ENCODE peak calls at places on chromosome 2, in seven cellular contexts. One of them, this sample, is unnamed.

GRCh38 chr2:28970464-28971160 is 10.5 kb upstream of the TOGARAM2 start:
- DNase-seq in non-pigmented ciliary epithelial cell: no peak
- DNase-seq in mucosa of descending colon: no peak
- DNase-seq in AG20443: no peak
- DNase-seq in posterior cingulate gyrus: no peak
- DNase-seq in M059J: no peak
- DNase-seq in EH: no peak
- DNase-seq in this sample: no peak

GRCh38 chr2:222982010-222982908 is 69.7 kb upstream of the KCNE4 start:
- DNase-seq in non-pigmented ciliary epithelial cell: no peak
- DNase-seq in mucosa of descending colon: no peak
- DNase-seq in AG20443: peak
- DNase-seq in posterior cingulate gyrus: peak
- DNase-seq in M059J: peak
- DNase-seq in EH: peak
- DNase-seq in this sample: peak

GRCh38 chr2:242012956-242013764 is 143.6 kb downstream of the RTP5 start:
- DNase-seq in non-pigmented ciliary epithelial cell: no peak
- DNase-seq in mucosa of descending colon: no peak
- DNase-seq in AG20443: no peak
- DNase-seq in posterior cingulate gyrus: no peak
- DNase-seq in M059J: no peak
- DNase-seq in EH: no peak
- DNase-seq in this sample: no peak

GRCh38 chr2:163665817-163666216 is 70.0 kb downstream of the FIGN start:
- DNase-seq in non-pigmented ciliary epithelial cell: no peak
- DNase-seq in mucosa of descending colon: no peak
- DNase-seq in AG20443: no peak
- DNase-seq in posterior cingulate gyrus: no peak
- DNase-seq in M059J: peak
- DNase-seq in EH: peak
- DNase-seq in this sample: no peak

GRCh38 chr2:23722255-23722654 is 204.7 kb downstream of the ATAD2B start:
- DNase-seq in non-pigmented ciliary epithelial cell: no peak
- DNase-seq in mucosa of descending colon: no peak
- DNase-seq in AG20443: no peak
- DNase-seq in posterior cingulate gyrus: no peak
- DNase-seq in M059J: no peak
- DNase-seq in EH: no peak
- DNase-seq in this sample: no peak

GRCh38 chr2:234691968-234692955 is 195.4 kb upstream of the ARL4C start:
- DNase-seq in non-pigmented ciliary epithelial cell: no peak
- DNase-seq in mucosa of descending colon: no peak
- DNase-seq in AG20443: no peak
- DNase-seq in posterior cingulate gyrus: no peak
- DNase-seq in M059J: peak
- DNase-seq in EH: no peak
- DNase-seq in this sample: no peak

GRCh38 chr2:209600257-209601180 is 171.1 kb upstream of the UNC80 start:
- DNase-seq in non-pigmented ciliary epithelial cell: no peak
- DNase-seq in mucosa of descending colon: no peak
- DNase-seq in AG20443: no peak
- DNase-seq in posterior cingulate gyrus: no peak
- DNase-seq in M059J: no peak
- DNase-seq in EH: no peak
- DNase-seq in this sample: no peak

GRCh38 chr2:134782792-134783191 is 55.6 kb upstream of the ACMSD start:
- DNase-seq in non-pigmented ciliary epithelial cell: no peak
- DNase-seq in mucosa of descending colon: no peak
- DNase-seq in AG20443: no peak
- DNase-seq in posterior cingulate gyrus: no peak
- DNase-seq in M059J: no peak
- DNase-seq in EH: peak
- DNase-seq in this sample: no peak

GRCh38 chr2:152088006-152088405 is 10.8 kb downstream of the CACNB4 start:
- DNase-seq in non-pigmented ciliary epithelial cell: no peak
- DNase-seq in mucosa of descending colon: no peak
- DNase-seq in AG20443: no peak
- DNase-seq in posterior cingulate gyrus: no peak
- DNase-seq in M059J: no peak
- DNase-seq in EH: no peak
- DNase-seq in this sample: no peak

GRCh38 chr2:111972955-111973565 is 74.7 kb downstream of the MERTK start:
- DNase-seq in non-pigmented ciliary epithelial cell: no peak
- DNase-seq in mucosa of descending colon: no peak
- DNase-seq in AG20443: no peak
- DNase-seq in posterior cingulate gyrus: no peak
- DNase-seq in M059J: peak
- DNase-seq in EH: no peak
- DNase-seq in this sample: no peak

GRCh38 chr2:12604248-12604801 is 112.4 kb upstream of the TRIB2 start:
- DNase-seq in non-pigmented ciliary epithelial cell: no peak
- DNase-seq in mucosa of descending colon: no peak
- DNase-seq in AG20443: no peak
- DNase-seq in posterior cingulate gyrus: no peak
- DNase-seq in M059J: no peak
- DNase-seq in EH: no peak
- DNase-seq in this sample: no peak

GRCh38 chr2:105522645-105523044 is 123.8 kb upstream of the FHL2 start:
- DNase-seq in non-pigmented ciliary epithelial cell: no peak
- DNase-seq in mucosa of descending colon: no peak
- DNase-seq in AG20443: no peak
- DNase-seq in posterior cingulate gyrus: no peak
- DNase-seq in M059J: no peak
- DNase-seq in EH: no peak
- DNase-seq in this sample: no peak

GRCh38 chr2:74147729-74148456 is at the start of gene BOLA3:
- DNase-seq in non-pigmented ciliary epithelial cell: no peak
- DNase-seq in mucosa of descending colon: peak
- DNase-seq in AG20443: peak
- DNase-seq in posterior cingulate gyrus: peak
- DNase-seq in M059J: peak
- DNase-seq in EH: peak
- DNase-seq in this sample: peak

GRCh38 chr2:171025199-171025598 is 96.1 kb downstream of the GORASP2 start:
- DNase-seq in non-pigmented ciliary epithelial cell: no peak
- DNase-seq in mucosa of descending colon: no peak
- DNase-seq in AG20443: no peak
- DNase-seq in posterior cingulate gyrus: no peak
- DNase-seq in M059J: no peak
- DNase-seq in EH: no peak
- DNase-seq in this sample: no peak

This sample was measured in caudate nucleus.